ENCODE peak calls at places on chromosomes 16 and 17, in five cellular contexts. P, B, O, D and W are unnamed samples.

GRCh38 chr17:61072648-61073047 is 327.0 kb upstream of the TBX2 start:
- DNase-seq in P (no peak), B (no peak), O (no peak), D (no peak), W (no peak)

GRCh38 chr16:30761427-30761927 is 385 bp downstream of the CFAP119 start:
- DNase-seq in P (peak; percentile 65), B (no peak), O (peak; percentile 58), D (no peak), W (peak; percentile 59)

GRCh38 chr17:80146121-80147034 is 550 bp downstream of the EIF4A3 start:
- DNase-seq in P (no peak), B (no peak), O (peak; percentile 69), D (peak; percentile 27), W (peak; percentile 31)

GRCh38 chr16:88434353-88434690 is 18.8 kb upstream of the ZFPM1 start:
- DNase-seq in P (no peak), B (no peak), O (no peak), D (no peak), W (no peak)

GRCh38 chr17:55572139-55572538 is 60.9 kb upstream of the SMIM36 start:
- DNase-seq in P (no peak), B (no peak), O (no peak), D (no peak), W (no peak)

GRCh38 chr17:42608692-42609181 is 437 bp downstream of the RETREG3 start:
- DNase-seq in P (no peak), B (no peak), O (no peak), D (peak; percentile 15), W (no peak)

GRCh38 chr17:48131216-48131824 is 23.8 kb downstream of the SNX11 start:
- DNase-seq in P (no peak), B (peak; percentile 74), O (peak; percentile 70), D (peak; percentile 68), W (peak; percentile 77)

GRCh38 chr16:77833906-77834599 is 45.7 kb downstream of the VAT1L start:
- DNase-seq in P (no peak), B (no peak), O (no peak), D (no peak), W (no peak)

GRCh38 chr17:9566067-9566466 is 9.6 kb downstream of the STX8 start:
- DNase-seq in P (no peak), B (no peak), O (no peak), D (no peak), W (no peak)

GRCh38 chr16:81583893-81584705 is 139.5 kb downstream of the CMIP start:
- DNase-seq in P (no peak), B (no peak), O (no peak), D (no peak), W (peak; percentile 75)

GRCh38 chr16:4323071-4323844 is 7.4 kb downstream of the GLIS2 start:
- DNase-seq in P (peak; percentile 66), B (no peak), O (no peak), D (no peak), W (no peak)

GRCh38 chr16:30562021-30562420 is 3.8 kb upstream of the ZNF764 start:
- DNase-seq in P (no peak), B (no peak), O (no peak), D (no peak), W (peak; percentile 66)

GRCh38 chr17:60463157-60463820 is 41.0 kb downstream of the CHCT1 start:
- DNase-seq in P (no peak), B (no peak), O (no peak), D (no peak), W (no peak)

GRCh38 chr17:61837175-61838051 is 25.9 kb downstream of the BRIP1 start:
- DNase-seq in P (peak; percentile 64), B (peak; percentile 54), O (peak; percentile 40), D (peak; percentile 15), W (peak; percentile 45)

GRCh38 chr17:74408262-74408661 is 23.6 kb upstream of the GPRC5C start:
- DNase-seq in P (no peak), B (peak; percentile 71), O (peak; percentile 43), D (no peak), W (no peak)

GRCh38 chr16:17070882-17071592 is 399.7 kb downstream of the XYLT1 start:
- DNase-seq in P (no peak), B (no peak), O (no peak), D (peak; percentile 15), W (peak; percentile 66)

GRCh38 chr16:81523387-81524115 is 78.9 kb downstream of the CMIP start:
- DNase-seq in P (peak; percentile 58), B (no peak), O (no peak), D (no peak), W (no peak)

GRCh38 chr16:84689126-84689525 is 10.7 kb upstream of the USP10 start:
- DNase-seq in P (no peak), B (no peak), O (no peak), D (no peak), W (no peak)

GRCh38 chr17:59335685-59336084 is 4.2 kb downstream of the YPEL2 start:
- DNase-seq in P (no peak), B (no peak), O (no peak), D (no peak), W (no peak)

GRCh38 chr16:66972983-66973382 is 11.9 kb downstream of the CES3 start:
- DNase-seq in P (no peak), B (no peak), O (no peak), D (no peak), W (no peak)

GRCh38 chr16:57536306-57537193 is at the start of gene CCDC102A:
- DNase-seq in P (peak; percentile 78), B (no peak), O (peak; percentile 81), D (peak; percentile 48), W (peak; percentile 42)

GRCh38 chr16:89564476-89565255 is 4.2 kb downstream of the RPL13 start:
- DNase-seq in P (no peak), B (peak; percentile 53), O (no peak), D (no peak), W (peak; percentile 45)

GRCh38 chr17:60244656-60245055 is 94.9 kb downstream of the CA4 start:
- DNase-seq in P (no peak), B (no peak), O (no peak), D (no peak), W (no peak)

DNA sequence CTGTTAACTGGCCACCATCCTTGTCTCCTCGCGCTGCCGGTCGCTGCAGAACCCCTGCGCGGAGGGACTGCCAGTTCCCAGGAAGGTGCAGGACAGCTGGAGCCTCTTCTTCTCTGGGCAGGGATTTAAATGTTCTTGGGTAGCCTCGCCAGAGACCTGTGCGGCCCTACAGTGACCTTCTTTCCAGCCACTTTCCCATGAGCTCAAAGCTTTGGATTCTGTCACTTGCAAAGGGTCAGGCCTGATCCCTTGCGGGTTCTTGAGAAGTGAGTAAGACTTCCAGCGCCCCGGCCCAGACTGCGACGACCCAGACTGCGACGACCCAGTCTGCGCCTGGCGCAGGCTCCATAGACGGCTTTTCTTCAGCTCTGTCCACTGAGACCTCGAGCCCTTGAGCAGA is 1.4 kb upstream of the SLFN5 start:
- DNase-seq in P (peak; percentile 59), B (no peak), O (no peak), D (no peak), W (no peak)
- H3K27ac ChIP-seq in P (peak overlapping the region; percentile 96), B (no peak overlapping the region), O (no peak overlapping the region), D (peak overlapping the region; percentile 96), W (peak overlapping the region; percentile 92)

DNA sequence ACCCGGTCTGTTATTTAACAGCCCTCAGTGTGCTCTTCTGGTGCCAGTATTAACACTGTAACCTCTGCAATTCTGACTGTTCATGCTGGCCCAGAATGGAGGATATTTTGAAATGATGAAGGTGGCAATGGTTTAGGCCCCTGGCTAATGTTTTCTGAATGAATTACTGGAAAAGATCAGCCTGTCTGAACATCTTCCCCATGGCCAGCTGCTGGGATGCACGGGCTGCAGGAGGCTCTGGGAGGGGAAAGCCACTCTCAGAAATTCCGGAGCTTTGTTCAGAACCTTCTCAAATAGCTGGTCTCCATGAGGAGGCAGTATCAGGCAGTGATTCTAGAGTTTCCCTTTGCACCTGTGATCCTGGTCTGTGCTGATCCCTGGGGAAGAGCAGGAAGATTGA is 5.0 kb downstream of the SLC6A2 start:
- DNase-seq in P (no peak), B (no peak), O (no peak), D (no peak), W (no peak)
- TF ChIP-seq CTCF in P (no peak), B (peak; percentile 13), O (no peak), D (no peak), W (no peak)

GRCh38 chr16:5455110-5455509 is 357.5 kb upstream of the EEF2KMT start:
- DNase-seq in P (no peak), B (no peak), O (no peak), D (no peak), W (no peak)
- H3K27ac ChIP-seq in P (no peak overlapping the region), B (no peak overlapping the region), O (no peak overlapping the region), D (no peak overlapping the region), W (no peak overlapping the region)

DNA sequence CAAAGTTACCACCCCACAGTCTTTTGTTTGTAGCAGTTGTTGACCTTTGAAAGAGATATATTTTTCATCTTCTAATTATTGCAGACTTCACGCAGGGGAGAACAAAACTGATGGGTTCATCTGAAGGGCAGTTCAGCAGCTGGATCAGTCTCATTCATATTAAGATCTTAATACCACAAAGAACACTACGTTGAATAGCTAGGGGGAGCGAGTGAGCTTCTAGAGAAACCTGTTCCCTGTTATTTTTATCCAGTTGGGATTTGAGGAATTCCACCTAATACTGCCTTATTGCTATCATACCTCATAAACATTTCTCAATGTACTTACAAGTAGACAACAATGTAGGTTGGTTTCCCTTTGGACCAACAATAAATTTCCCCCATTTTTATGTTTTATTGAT is 306.1 kb upstream of the KIF2B start:
- DNase-seq in P (no peak), B (no peak), O (no peak), D (no peak), W (no peak)
- TF ChIP-seq CTCF in P (no peak), B (no peak), O (peak; percentile 4), D (no peak), W (no peak)